ENCODE peak calls at places on chromosomes 12 and 14, in nine cellular contexts. One of them, this sample, is unnamed.

GRCh38 chr12:112969547-112970306 is 8.6 kb upstream of the OAS2 start:
- DNase-seq in AG09309: no peak
- DNase-seq in nephron progenitor cell: no peak
- DNase-seq in A549: no peak
- DNase-seq in cardiac muscle cell: no peak
- DNase-seq in fibroblast of lung: no peak
- DNase-seq in CD8-positive, alpha-beta T cell: no peak
- DNase-seq in IMR-90: no peak
- DNase-seq in GM10248: peak
- DNase-seq in this sample: no peak

GRCh38 chr12:93060666-93061413 is 131.7 kb upstream of the EEA1 start:
- DNase-seq in GM10248: peak
- DNase-seq in fibroblast of lung: peak
- DNase-seq in cardiac muscle cell: peak
- DNase-seq in IMR-90: peak
- DNase-seq in AG09309: no peak
- DNase-seq in CD8-positive, alpha-beta T cell: no peak
- DNase-seq in nephron progenitor cell: no peak
- DNase-seq in A549: no peak
- DNase-seq in this sample: peak

GRCh38 chr12:44000309-44000952 is 164.6 kb downstream of the TMEM117 start:
- DNase-seq in nephron progenitor cell: peak
- DNase-seq in IMR-90: peak
- DNase-seq in A549: peak
- DNase-seq in cardiac muscle cell: peak
- DNase-seq in fibroblast of lung: peak
- DNase-seq in GM10248: peak
- DNase-seq in CD8-positive, alpha-beta T cell: peak
- DNase-seq in AG09309: peak
- DNase-seq in this sample: no peak

GRCh38 chr14:52563120-52563519 is 10.5 kb downstream of the GPR137C start:
- DNase-seq in fibroblast of lung: peak
- DNase-seq in A549: no peak
- DNase-seq in nephron progenitor cell: no peak
- DNase-seq in IMR-90: peak
- DNase-seq in CD8-positive, alpha-beta T cell: no peak
- DNase-seq in cardiac muscle cell: no peak
- DNase-seq in AG09309: peak
- DNase-seq in GM10248: no peak
- DNase-seq in this sample: no peak

GRCh38 chr14:91153360-91153759 is 39.5 kb downstream of the DGLUCY start:
- DNase-seq in cardiac muscle cell: no peak
- DNase-seq in CD8-positive, alpha-beta T cell: no peak
- DNase-seq in AG09309: no peak
- DNase-seq in GM10248: no peak
- DNase-seq in IMR-90: no peak
- DNase-seq in A549: no peak
- DNase-seq in nephron progenitor cell: no peak
- DNase-seq in fibroblast of lung: no peak
- DNase-seq in this sample: no peak

GRCh38 chr12:82964446-82964845 is 277.7 kb downstream of the TMTC2 start:
- DNase-seq in cardiac muscle cell: peak
- DNase-seq in IMR-90: no peak
- DNase-seq in AG09309: no peak
- DNase-seq in GM10248: no peak
- DNase-seq in fibroblast of lung: no peak
- DNase-seq in CD8-positive, alpha-beta T cell: no peak
- DNase-seq in nephron progenitor cell: no peak
- DNase-seq in A549: no peak
- DNase-seq in this sample: peak

GRCh38 chr12:69102856-69103255 is 136.5 kb upstream of the CPSF6 start:
- DNase-seq in nephron progenitor cell: no peak
- DNase-seq in GM10248: no peak
- DNase-seq in fibroblast of lung: no peak
- DNase-seq in AG09309: no peak
- DNase-seq in IMR-90: no peak
- DNase-seq in cardiac muscle cell: no peak
- DNase-seq in A549: no peak
- DNase-seq in CD8-positive, alpha-beta T cell: no peak
- DNase-seq in this sample: no peak

GRCh38 chr14:36428350-36428749 is 91.7 kb downstream of the NKX2-1 start:
- DNase-seq in nephron progenitor cell: no peak
- DNase-seq in CD8-positive, alpha-beta T cell: no peak
- DNase-seq in cardiac muscle cell: no peak
- DNase-seq in GM10248: no peak
- DNase-seq in fibroblast of lung: no peak
- DNase-seq in AG09309: no peak
- DNase-seq in A549: no peak
- DNase-seq in IMR-90: no peak
- DNase-seq in this sample: no peak

GRCh38 chr14:47435331-47435965 is 240.0 kb downstream of the MDGA2 start:
- DNase-seq in fibroblast of lung: no peak
- DNase-seq in GM10248: no peak
- DNase-seq in CD8-positive, alpha-beta T cell: no peak
- DNase-seq in AG09309: no peak
- DNase-seq in nephron progenitor cell: no peak
- DNase-seq in A549: no peak
- DNase-seq in cardiac muscle cell: no peak
- DNase-seq in IMR-90: no peak
- DNase-seq in this sample: no peak

GRCh38 chr12:125140918-125141573 is 75.8 kb downstream of the AACS start:
- DNase-seq in IMR-90: peak
- DNase-seq in GM10248: no peak
- DNase-seq in fibroblast of lung: peak
- DNase-seq in AG09309: peak
- DNase-seq in A549: peak
- DNase-seq in CD8-positive, alpha-beta T cell: no peak
- DNase-seq in cardiac muscle cell: no peak
- DNase-seq in nephron progenitor cell: no peak
- DNase-seq in this sample: no peak

GRCh38 chr14:68633131-68633991 is 159.5 kb downstream of the ZFP36L1 start:
- DNase-seq in cardiac muscle cell: no peak
- DNase-seq in nephron progenitor cell: no peak
- DNase-seq in AG09309: no peak
- DNase-seq in GM10248: peak
- DNase-seq in fibroblast of lung: peak
- DNase-seq in CD8-positive, alpha-beta T cell: no peak
- DNase-seq in A549: no peak
- DNase-seq in IMR-90: no peak
- DNase-seq in this sample: no peak

GRCh38 chr12:126999352-126999751 is 1267.6 kb upstream of the TMEM132C start:
- DNase-seq in IMR-90: no peak
- DNase-seq in CD8-positive, alpha-beta T cell: no peak
- DNase-seq in AG09309: no peak
- DNase-seq in GM10248: no peak
- DNase-seq in cardiac muscle cell: no peak
- DNase-seq in nephron progenitor cell: no peak
- DNase-seq in A549: no peak
- DNase-seq in fibroblast of lung: no peak
- DNase-seq in this sample: no peak

GRCh38 chr12:90859591-90859990 is 95.4 kb downstream of the CCER1 start:
- DNase-seq in A549: no peak
- DNase-seq in nephron progenitor cell: no peak
- DNase-seq in GM10248: no peak
- DNase-seq in cardiac muscle cell: no peak
- DNase-seq in CD8-positive, alpha-beta T cell: no peak
- DNase-seq in fibroblast of lung: no peak
- DNase-seq in AG09309: no peak
- DNase-seq in IMR-90: no peak
- DNase-seq in this sample: no peak

GRCh38 chr14:93702946-93703345 is 85.3 kb downstream of the PRIMA1 start:
- DNase-seq in CD8-positive, alpha-beta T cell: no peak
- DNase-seq in AG09309: no peak
- DNase-seq in fibroblast of lung: no peak
- DNase-seq in nephron progenitor cell: no peak
- DNase-seq in cardiac muscle cell: no peak
- DNase-seq in IMR-90: no peak
- DNase-seq in A549: no peak
- DNase-seq in GM10248: no peak
- DNase-seq in this sample: no peak

GRCh38 chr14:68692916-68693771 is 99.7 kb downstream of the ZFP36L1 start:
- DNase-seq in A549: no peak
- DNase-seq in CD8-positive, alpha-beta T cell: no peak
- DNase-seq in AG09309: peak
- DNase-seq in fibroblast of lung: peak
- DNase-seq in IMR-90: peak
- DNase-seq in GM10248: no peak
- DNase-seq in nephron progenitor cell: no peak
- DNase-seq in cardiac muscle cell: no peak
- DNase-seq in this sample: no peak

GRCh38 chr12:52715416-52715815 is 12.1 kb upstream of the KRT77 start:
- DNase-seq in IMR-90: no peak
- DNase-seq in cardiac muscle cell: no peak
- DNase-seq in CD8-positive, alpha-beta T cell: no peak
- DNase-seq in AG09309: no peak
- DNase-seq in nephron progenitor cell: peak
- DNase-seq in A549: peak
- DNase-seq in GM10248: no peak
- DNase-seq in fibroblast of lung: no peak
- DNase-seq in this sample: no peak

GRCh38 chr12:42240131-42240750 is 2.2 kb upstream of the YAF2 start:
- DNase-seq in CD8-positive, alpha-beta T cell: no peak
- DNase-seq in nephron progenitor cell: no peak
- DNase-seq in GM10248: no peak
- DNase-seq in fibroblast of lung: no peak
- DNase-seq in A549: no peak
- DNase-seq in IMR-90: no peak
- DNase-seq in AG09309: no peak
- DNase-seq in cardiac muscle cell: no peak
- DNase-seq in this sample: no peak

GRCh38 chr12:12901158-12901791 is 9.9 kb downstream of the GPRC5A start:
- DNase-seq in cardiac muscle cell: no peak
- DNase-seq in IMR-90: peak
- DNase-seq in CD8-positive, alpha-beta T cell: no peak
- DNase-seq in nephron progenitor cell: no peak
- DNase-seq in GM10248: no peak
- DNase-seq in AG09309: peak
- DNase-seq in fibroblast of lung: peak
- DNase-seq in A549: peak
- DNase-seq in this sample: no peak

GRCh38 chr12:31813305-31813704 is 84.5 kb upstream of the AMN1 start:
- DNase-seq in GM10248: no peak
- DNase-seq in nephron progenitor cell: no peak
- DNase-seq in A549: peak
- DNase-seq in CD8-positive, alpha-beta T cell: no peak
- DNase-seq in AG09309: no peak
- DNase-seq in IMR-90: no peak
- DNase-seq in fibroblast of lung: no peak
- DNase-seq in cardiac muscle cell: no peak
- DNase-seq in this sample: no peak
- TF ChIP-seq CTCF in GM10248: peak
- TF ChIP-seq CTCF in nephron progenitor cell: no peak
- TF ChIP-seq CTCF in A549: peak
- TF ChIP-seq CTCF in CD8-positive, alpha-beta T cell: no peak
- TF ChIP-seq CTCF in AG09309: peak
- TF ChIP-seq CTCF in IMR-90: no peak
- TF ChIP-seq CTCF in fibroblast of lung: peak
- TF ChIP-seq CTCF in cardiac muscle cell: peak
- TF ChIP-seq CTCF in this sample: no peak

DNA sequence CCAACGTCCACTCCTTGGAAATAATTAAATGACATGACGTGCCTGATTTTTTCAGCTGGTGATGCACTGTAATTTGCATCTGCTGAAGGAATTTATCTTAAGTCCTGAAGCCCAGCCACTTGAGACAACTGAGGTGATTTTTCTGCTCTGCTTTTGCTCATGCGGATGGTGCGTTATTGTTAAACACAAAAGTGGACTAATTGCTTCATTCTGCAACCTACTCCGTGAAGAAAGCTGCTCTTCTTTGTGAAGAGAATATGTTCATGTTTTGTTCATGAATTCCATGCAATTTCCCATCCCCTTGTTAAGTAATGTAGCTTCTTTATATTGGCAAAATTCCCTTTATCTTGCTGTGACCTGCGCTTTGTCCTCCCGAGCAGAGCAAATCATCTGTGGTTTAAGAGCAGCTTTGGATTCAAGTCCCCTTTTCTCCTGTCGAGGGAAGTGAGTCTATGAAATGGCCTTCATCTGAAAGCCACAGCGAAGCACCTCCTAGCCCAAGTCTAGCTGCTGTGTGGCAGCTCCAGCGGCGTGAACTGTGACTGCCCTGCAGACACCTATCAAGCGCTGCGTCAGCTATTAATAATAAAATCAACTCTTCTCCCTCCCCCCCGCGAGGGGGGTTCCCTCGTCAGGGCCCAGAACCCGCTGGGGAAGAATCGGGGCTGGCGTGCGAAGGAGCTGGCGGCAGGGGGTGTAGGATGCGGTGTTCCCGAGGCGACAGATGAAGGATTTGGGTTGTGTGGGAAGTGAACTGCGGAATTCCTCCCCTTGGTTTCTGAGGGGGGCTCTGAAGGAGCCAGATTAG is 867 bp upstream of the ATP2A2 start:
- DNase-seq in nephron progenitor cell: no peak
- DNase-seq in CD8-positive, alpha-beta T cell: peak
- DNase-seq in fibroblast of lung: peak
- DNase-seq in GM10248: peak
- DNase-seq in A549: peak
- DNase-seq in AG09309: no peak
- DNase-seq in IMR-90: peak
- DNase-seq in cardiac muscle cell: peak
- DNase-seq in this sample: no peak
- TF ChIP-seq CTCF in nephron progenitor cell: no peak
- TF ChIP-seq CTCF in CD8-positive, alpha-beta T cell: no peak
- TF ChIP-seq CTCF in fibroblast of lung: no peak
- TF ChIP-seq CTCF in GM10248: no peak
- TF ChIP-seq CTCF in A549: no peak
- TF ChIP-seq CTCF in AG09309: no peak
- TF ChIP-seq CTCF in IMR-90: no peak
- TF ChIP-seq CTCF in cardiac muscle cell: no peak
- TF ChIP-seq CTCF in this sample: peak

GRCh38 chr14:57189070-57189469 is 79.6 kb downstream of the EXOC5 start:
- DNase-seq in fibroblast of lung: peak
- DNase-seq in CD8-positive, alpha-beta T cell: no peak
- DNase-seq in A549: peak
- DNase-seq in cardiac muscle cell: peak
- DNase-seq in nephron progenitor cell: no peak
- DNase-seq in AG09309: no peak
- DNase-seq in IMR-90: peak
- DNase-seq in GM10248: no peak
- DNase-seq in this sample: peak
- TF ChIP-seq CTCF in fibroblast of lung: peak
- TF ChIP-seq CTCF in CD8-positive, alpha-beta T cell: no peak
- TF ChIP-seq CTCF in A549: no peak
- TF ChIP-seq CTCF in cardiac muscle cell: peak
- TF ChIP-seq CTCF in nephron progenitor cell: no peak
- TF ChIP-seq CTCF in AG09309: peak
- TF ChIP-seq CTCF in IMR-90: peak
- TF ChIP-seq CTCF in GM10248: no peak
- TF ChIP-seq CTCF in this sample: no peak

DNA sequence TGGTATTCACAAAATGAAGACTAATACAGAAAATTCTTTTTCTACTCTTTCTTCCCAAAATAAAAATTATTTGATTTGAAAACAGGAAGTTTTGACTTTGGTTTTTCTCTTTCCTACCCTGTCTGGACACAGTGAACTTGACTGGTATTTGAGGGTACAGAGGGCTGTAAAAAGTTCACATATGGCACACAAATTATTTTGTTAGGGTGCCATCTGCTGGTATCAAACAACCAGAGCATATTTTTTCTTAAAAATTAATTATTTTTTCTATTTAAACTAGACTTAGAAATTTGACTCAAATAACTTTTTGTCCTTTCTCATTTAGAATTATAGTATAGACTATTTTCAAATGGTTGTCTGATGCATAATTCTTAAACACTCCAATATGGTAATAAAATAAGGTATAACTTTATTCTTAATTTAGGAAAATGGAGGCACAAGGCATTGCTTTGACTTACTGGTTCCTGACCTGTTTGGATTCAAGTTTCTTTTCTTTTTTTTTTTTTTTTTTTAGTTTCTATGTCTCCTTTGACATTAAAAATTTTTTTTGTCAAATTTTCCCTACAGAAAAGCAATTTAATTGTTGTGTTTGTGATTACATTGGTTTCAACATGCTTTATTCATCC is 390.6 kb downstream of the PRKD1 start:
- DNase-seq in CD8-positive, alpha-beta T cell: no peak
- DNase-seq in nephron progenitor cell: no peak
- DNase-seq in fibroblast of lung: peak
- DNase-seq in cardiac muscle cell: no peak
- DNase-seq in AG09309: peak
- DNase-seq in IMR-90: peak
- DNase-seq in A549: peak
- DNase-seq in GM10248: no peak
- DNase-seq in this sample: peak
- TF ChIP-seq CTCF in CD8-positive, alpha-beta T cell: no peak
- TF ChIP-seq CTCF in nephron progenitor cell: peak
- TF ChIP-seq CTCF in fibroblast of lung: peak
- TF ChIP-seq CTCF in cardiac muscle cell: peak
- TF ChIP-seq CTCF in AG09309: peak
- TF ChIP-seq CTCF in IMR-90: peak
- TF ChIP-seq CTCF in A549: peak
- TF ChIP-seq CTCF in GM10248: no peak
- TF ChIP-seq CTCF in this sample: peak

This sample was measured in astrocyte of the cerebellum.